ENCODE peak calls at places on chromosomes 6 and 20, in nine cellular contexts. One of them, this sample, is unnamed.

GRCh38 chr6:14888575-14889000 is 357.3 kb upstream of the JARID2 start:
- DNase-seq in CD8-positive, alpha-beta memory T cell: no peak
- DNase-seq in putamen: no peak
- DNase-seq in stimulated activated CD4-positive, alpha-beta T cell treated with anti-CD3 and anti-CD28 coated beads, Interleukin-1b, Interleukin-23, amount 100 ng/mL, for 4 hours: no peak
- DNase-seq in T-cell: no peak
- DNase-seq in NB4: no peak
- DNase-seq in left ventricle myocardium superior: peak; percentile 71
- DNase-seq in AG04450: no peak
- DNase-seq in activated T-cell treated with anti-CD3 and anti-CD28 coated beads, Interleukin-2, amount 50 U/mL, for 72 hours: no peak
- DNase-seq in this sample: no peak

GRCh38 chr6:2197984-2198383 is 47.4 kb downstream of the GMDS start:
- DNase-seq in CD8-positive, alpha-beta memory T cell: no peak
- DNase-seq in putamen: no peak
- DNase-seq in stimulated activated CD4-positive, alpha-beta T cell treated with anti-CD3 and anti-CD28 coated beads, Interleukin-1b, Interleukin-23, amount 100 ng/mL, for 4 hours: no peak
- DNase-seq in T-cell: no peak
- DNase-seq in NB4: no peak
- DNase-seq in left ventricle myocardium superior: no peak
- DNase-seq in AG04450: no peak
- DNase-seq in activated T-cell treated with anti-CD3 and anti-CD28 coated beads, Interleukin-2, amount 50 U/mL, for 72 hours: no peak
- DNase-seq in this sample: no peak

GRCh38 chr6:152221806-152222628 is 414.5 kb downstream of the ESR1 start:
- DNase-seq in CD8-positive, alpha-beta memory T cell: no peak
- DNase-seq in putamen: no peak
- DNase-seq in stimulated activated CD4-positive, alpha-beta T cell treated with anti-CD3 and anti-CD28 coated beads, Interleukin-1b, Interleukin-23, amount 100 ng/mL, for 4 hours: no peak
- DNase-seq in T-cell: no peak
- DNase-seq in NB4: no peak
- DNase-seq in left ventricle myocardium superior: no peak
- DNase-seq in AG04450: no peak
- DNase-seq in activated T-cell treated with anti-CD3 and anti-CD28 coated beads, Interleukin-2, amount 50 U/mL, for 72 hours: no peak
- DNase-seq in this sample: no peak

GRCh38 chr6:89032599-89032998 is 48.0 kb upstream of the PNRC1 start:
- DNase-seq in CD8-positive, alpha-beta memory T cell: no peak
- DNase-seq in putamen: no peak
- DNase-seq in stimulated activated CD4-positive, alpha-beta T cell treated with anti-CD3 and anti-CD28 coated beads, Interleukin-1b, Interleukin-23, amount 100 ng/mL, for 4 hours: no peak
- DNase-seq in T-cell: no peak
- DNase-seq in NB4: no peak
- DNase-seq in left ventricle myocardium superior: no peak
- DNase-seq in AG04450: no peak
- DNase-seq in activated T-cell treated with anti-CD3 and anti-CD28 coated beads, Interleukin-2, amount 50 U/mL, for 72 hours: no peak
- DNase-seq in this sample: no peak

GRCh38 chr6:22042713-22043112 is 254.1 kb downstream of the PRL start:
- DNase-seq in CD8-positive, alpha-beta memory T cell: no peak
- DNase-seq in putamen: no peak
- DNase-seq in stimulated activated CD4-positive, alpha-beta T cell treated with anti-CD3 and anti-CD28 coated beads, Interleukin-1b, Interleukin-23, amount 100 ng/mL, for 4 hours: no peak
- DNase-seq in T-cell: no peak
- DNase-seq in NB4: no peak
- DNase-seq in left ventricle myocardium superior: peak; percentile 39
- DNase-seq in AG04450: no peak
- DNase-seq in activated T-cell treated with anti-CD3 and anti-CD28 coated beads, Interleukin-2, amount 50 U/mL, for 72 hours: no peak
- DNase-seq in this sample: no peak

GRCh38 chr6:7624781-7625710 is 35.0 kb downstream of the SNRNP48 start:
- DNase-seq in CD8-positive, alpha-beta memory T cell: no peak
- DNase-seq in putamen: no peak
- DNase-seq in stimulated activated CD4-positive, alpha-beta T cell treated with anti-CD3 and anti-CD28 coated beads, Interleukin-1b, Interleukin-23, amount 100 ng/mL, for 4 hours: no peak
- DNase-seq in T-cell: no peak
- DNase-seq in NB4: peak; percentile 67
- DNase-seq in left ventricle myocardium superior: no peak
- DNase-seq in AG04450: no peak
- DNase-seq in activated T-cell treated with anti-CD3 and anti-CD28 coated beads, Interleukin-2, amount 50 U/mL, for 72 hours: no peak
- DNase-seq in this sample: no peak

GRCh38 chr6:16723833-16724232 is 37.4 kb downstream of the ATXN1 start:
- DNase-seq in CD8-positive, alpha-beta memory T cell: no peak
- DNase-seq in putamen: no peak
- DNase-seq in stimulated activated CD4-positive, alpha-beta T cell treated with anti-CD3 and anti-CD28 coated beads, Interleukin-1b, Interleukin-23, amount 100 ng/mL, for 4 hours: no peak
- DNase-seq in T-cell: no peak
- DNase-seq in NB4: peak; percentile 38
- DNase-seq in left ventricle myocardium superior: no peak
- DNase-seq in AG04450: peak; percentile 87
- DNase-seq in activated T-cell treated with anti-CD3 and anti-CD28 coated beads, Interleukin-2, amount 50 U/mL, for 72 hours: no peak
- DNase-seq in this sample: no peak

GRCh38 chr6:106293113-106293512 is 32.4 kb downstream of the ATG5 start:
- DNase-seq in CD8-positive, alpha-beta memory T cell: no peak
- DNase-seq in putamen: no peak
- DNase-seq in stimulated activated CD4-positive, alpha-beta T cell treated with anti-CD3 and anti-CD28 coated beads, Interleukin-1b, Interleukin-23, amount 100 ng/mL, for 4 hours: no peak
- DNase-seq in T-cell: no peak
- DNase-seq in NB4: no peak
- DNase-seq in left ventricle myocardium superior: no peak
- DNase-seq in AG04450: no peak
- DNase-seq in activated T-cell treated with anti-CD3 and anti-CD28 coated beads, Interleukin-2, amount 50 U/mL, for 72 hours: no peak
- DNase-seq in this sample: no peak

GRCh38 chr6:31871068-31871659 is 7.6 kb downstream of the SLC44A4 start:
- DNase-seq in CD8-positive, alpha-beta memory T cell: no peak
- DNase-seq in putamen: no peak
- DNase-seq in stimulated activated CD4-positive, alpha-beta T cell treated with anti-CD3 and anti-CD28 coated beads, Interleukin-1b, Interleukin-23, amount 100 ng/mL, for 4 hours: no peak
- DNase-seq in T-cell: no peak
- DNase-seq in NB4: no peak
- DNase-seq in left ventricle myocardium superior: no peak
- DNase-seq in AG04450: peak; percentile 3
- DNase-seq in activated T-cell treated with anti-CD3 and anti-CD28 coated beads, Interleukin-2, amount 50 U/mL, for 72 hours: no peak
- DNase-seq in this sample: no peak

GRCh38 chr6:142884214-142885035 is 60.6 kb downstream of the HIVEP2 start:
- DNase-seq in CD8-positive, alpha-beta memory T cell: no peak
- DNase-seq in putamen: no peak
- DNase-seq in stimulated activated CD4-positive, alpha-beta T cell treated with anti-CD3 and anti-CD28 coated beads, Interleukin-1b, Interleukin-23, amount 100 ng/mL, for 4 hours: no peak
- DNase-seq in T-cell: no peak
- DNase-seq in NB4: no peak
- DNase-seq in left ventricle myocardium superior: no peak
- DNase-seq in AG04450: no peak
- DNase-seq in activated T-cell treated with anti-CD3 and anti-CD28 coated beads, Interleukin-2, amount 50 U/mL, for 72 hours: no peak
- DNase-seq in this sample: no peak

GRCh38 chr6:112983741-112984221 is 636.7 kb downstream of the RFPL4B start:
- DNase-seq in CD8-positive, alpha-beta memory T cell: no peak
- DNase-seq in putamen: no peak
- DNase-seq in stimulated activated CD4-positive, alpha-beta T cell treated with anti-CD3 and anti-CD28 coated beads, Interleukin-1b, Interleukin-23, amount 100 ng/mL, for 4 hours: no peak
- DNase-seq in T-cell: no peak
- DNase-seq in NB4: no peak
- DNase-seq in left ventricle myocardium superior: no peak
- DNase-seq in AG04450: no peak
- DNase-seq in activated T-cell treated with anti-CD3 and anti-CD28 coated beads, Interleukin-2, amount 50 U/mL, for 72 hours: no peak
- DNase-seq in this sample: no peak

GRCh38 chr6:62371840-62372239 is 85.8 kb upstream of the KHDRBS2 start:
- DNase-seq in CD8-positive, alpha-beta memory T cell: no peak
- DNase-seq in putamen: no peak
- DNase-seq in stimulated activated CD4-positive, alpha-beta T cell treated with anti-CD3 and anti-CD28 coated beads, Interleukin-1b, Interleukin-23, amount 100 ng/mL, for 4 hours: no peak
- DNase-seq in T-cell: no peak
- DNase-seq in NB4: no peak
- DNase-seq in left ventricle myocardium superior: no peak
- DNase-seq in AG04450: no peak
- DNase-seq in activated T-cell treated with anti-CD3 and anti-CD28 coated beads, Interleukin-2, amount 50 U/mL, for 72 hours: no peak
- DNase-seq in this sample: no peak

GRCh38 chr6:159440907-159441703 is 251.9 kb downstream of the SOD2 start:
- DNase-seq in CD8-positive, alpha-beta memory T cell: no peak
- DNase-seq in putamen: no peak
- DNase-seq in stimulated activated CD4-positive, alpha-beta T cell treated with anti-CD3 and anti-CD28 coated beads, Interleukin-1b, Interleukin-23, amount 100 ng/mL, for 4 hours: no peak
- DNase-seq in T-cell: no peak
- DNase-seq in NB4: no peak
- DNase-seq in left ventricle myocardium superior: no peak
- DNase-seq in AG04450: no peak
- DNase-seq in activated T-cell treated with anti-CD3 and anti-CD28 coated beads, Interleukin-2, amount 50 U/mL, for 72 hours: no peak
- DNase-seq in this sample: no peak

GRCh38 chr20:25136643-25137559 is 55.0 kb upstream of the VSX1 start:
- DNase-seq in CD8-positive, alpha-beta memory T cell: no peak
- DNase-seq in putamen: peak; percentile 76
- DNase-seq in stimulated activated CD4-positive, alpha-beta T cell treated with anti-CD3 and anti-CD28 coated beads, Interleukin-1b, Interleukin-23, amount 100 ng/mL, for 4 hours: no peak
- DNase-seq in T-cell: no peak
- DNase-seq in NB4: no peak
- DNase-seq in left ventricle myocardium superior: peak; percentile 83
- DNase-seq in AG04450: peak; percentile 68
- DNase-seq in activated T-cell treated with anti-CD3 and anti-CD28 coated beads, Interleukin-2, amount 50 U/mL, for 72 hours: no peak
- DNase-seq in this sample: no peak

GRCh38 chr6:126682440-126682839 is 342.5 kb downstream of the CENPW start:
- DNase-seq in CD8-positive, alpha-beta memory T cell: no peak
- DNase-seq in putamen: no peak
- DNase-seq in stimulated activated CD4-positive, alpha-beta T cell treated with anti-CD3 and anti-CD28 coated beads, Interleukin-1b, Interleukin-23, amount 100 ng/mL, for 4 hours: no peak
- DNase-seq in T-cell: no peak
- DNase-seq in NB4: peak; percentile 16
- DNase-seq in left ventricle myocardium superior: no peak
- DNase-seq in AG04450: no peak
- DNase-seq in activated T-cell treated with anti-CD3 and anti-CD28 coated beads, Interleukin-2, amount 50 U/mL, for 72 hours: no peak
- DNase-seq in this sample: no peak

GRCh38 chr6:37483917-37484785 is 15.5 kb downstream of the CCDC167 start:
- DNase-seq in CD8-positive, alpha-beta memory T cell: peak; percentile 71
- DNase-seq in putamen: peak; percentile 29
- DNase-seq in stimulated activated CD4-positive, alpha-beta T cell treated with anti-CD3 and anti-CD28 coated beads, Interleukin-1b, Interleukin-23, amount 100 ng/mL, for 4 hours: peak; percentile 72
- DNase-seq in T-cell: peak; percentile 50
- DNase-seq in NB4: peak; percentile 59
- DNase-seq in left ventricle myocardium superior: peak; percentile 80
- DNase-seq in AG04450: no peak
- DNase-seq in activated T-cell treated with anti-CD3 and anti-CD28 coated beads, Interleukin-2, amount 50 U/mL, for 72 hours: peak; percentile 73
- DNase-seq in this sample: no peak

GRCh38 chr6:117142145-117142544 is 123.2 kb upstream of the VGLL2 start:
- DNase-seq in CD8-positive, alpha-beta memory T cell: no peak
- DNase-seq in putamen: no peak
- DNase-seq in stimulated activated CD4-positive, alpha-beta T cell treated with anti-CD3 and anti-CD28 coated beads, Interleukin-1b, Interleukin-23, amount 100 ng/mL, for 4 hours: no peak
- DNase-seq in T-cell: no peak
- DNase-seq in NB4: no peak
- DNase-seq in left ventricle myocardium superior: no peak
- DNase-seq in AG04450: no peak
- DNase-seq in activated T-cell treated with anti-CD3 and anti-CD28 coated beads, Interleukin-2, amount 50 U/mL, for 72 hours: no peak
- DNase-seq in this sample: no peak

GRCh38 chr6:110041830-110042229 is 63.7 kb downstream of the GPR6 start:
- DNase-seq in CD8-positive, alpha-beta memory T cell: no peak
- DNase-seq in putamen: no peak
- DNase-seq in stimulated activated CD4-positive, alpha-beta T cell treated with anti-CD3 and anti-CD28 coated beads, Interleukin-1b, Interleukin-23, amount 100 ng/mL, for 4 hours: no peak
- DNase-seq in T-cell: no peak
- DNase-seq in NB4: no peak
- DNase-seq in left ventricle myocardium superior: no peak
- DNase-seq in AG04450: no peak
- DNase-seq in activated T-cell treated with anti-CD3 and anti-CD28 coated beads, Interleukin-2, amount 50 U/mL, for 72 hours: no peak
- DNase-seq in this sample: no peak

GRCh38 chr20:32789896-32790750 is 27.9 kb downstream of the DNMT3B start:
- DNase-seq in CD8-positive, alpha-beta memory T cell: peak; percentile 50
- DNase-seq in putamen: peak; percentile 72
- DNase-seq in stimulated activated CD4-positive, alpha-beta T cell treated with anti-CD3 and anti-CD28 coated beads, Interleukin-1b, Interleukin-23, amount 100 ng/mL, for 4 hours: peak; percentile 67
- DNase-seq in T-cell: peak; percentile 49
- DNase-seq in NB4: peak; percentile 77
- DNase-seq in left ventricle myocardium superior: peak; percentile 82
- DNase-seq in AG04450: peak; percentile 41
- DNase-seq in activated T-cell treated with anti-CD3 and anti-CD28 coated beads, Interleukin-2, amount 50 U/mL, for 72 hours: peak; percentile 74
- DNase-seq in this sample: peak; percentile 33

GRCh38 chr6:31945507-31946369 is at the start of gene CFB:
- DNase-seq in CD8-positive, alpha-beta memory T cell: no peak
- DNase-seq in putamen: no peak
- DNase-seq in stimulated activated CD4-positive, alpha-beta T cell treated with anti-CD3 and anti-CD28 coated beads, Interleukin-1b, Interleukin-23, amount 100 ng/mL, for 4 hours: no peak
- DNase-seq in T-cell: no peak
- DNase-seq in NB4: no peak
- DNase-seq in left ventricle myocardium superior: peak; percentile 73
- DNase-seq in AG04450: peak; percentile 46
- DNase-seq in activated T-cell treated with anti-CD3 and anti-CD28 coated beads, Interleukin-2, amount 50 U/mL, for 72 hours: no peak
- DNase-seq in this sample: peak; percentile 65

GRCh38 chr20:41800040-41800439 is 181.9 kb upstream of the CHD6 start:
- DNase-seq in CD8-positive, alpha-beta memory T cell: no peak
- DNase-seq in putamen: no peak
- DNase-seq in stimulated activated CD4-positive, alpha-beta T cell treated with anti-CD3 and anti-CD28 coated beads, Interleukin-1b, Interleukin-23, amount 100 ng/mL, for 4 hours: no peak
- DNase-seq in T-cell: no peak
- DNase-seq in NB4: no peak
- DNase-seq in left ventricle myocardium superior: no peak
- DNase-seq in AG04450: no peak
- DNase-seq in activated T-cell treated with anti-CD3 and anti-CD28 coated beads, Interleukin-2, amount 50 U/mL, for 72 hours: no peak
- DNase-seq in this sample: no peak

GRCh38 chr6:165183496-165184140 is 125.8 kb downstream of the C6orf118 start:
- DNase-seq in CD8-positive, alpha-beta memory T cell: no peak
- DNase-seq in putamen: no peak
- DNase-seq in stimulated activated CD4-positive, alpha-beta T cell treated with anti-CD3 and anti-CD28 coated beads, Interleukin-1b, Interleukin-23, amount 100 ng/mL, for 4 hours: no peak
- DNase-seq in T-cell: no peak
- DNase-seq in NB4: peak; percentile 96
- DNase-seq in left ventricle myocardium superior: no peak
- DNase-seq in AG04450: no peak
- DNase-seq in activated T-cell treated with anti-CD3 and anti-CD28 coated beads, Interleukin-2, amount 50 U/mL, for 72 hours: no peak
- DNase-seq in this sample: no peak

GRCh38 chr6:124753562-124753961 is 208.7 kb upstream of the RNF217 start:
- DNase-seq in CD8-positive, alpha-beta memory T cell: no peak
- DNase-seq in putamen: no peak
- DNase-seq in stimulated activated CD4-positive, alpha-beta T cell treated with anti-CD3 and anti-CD28 coated beads, Interleukin-1b, Interleukin-23, amount 100 ng/mL, for 4 hours: no peak
- DNase-seq in T-cell: no peak
- DNase-seq in NB4: no peak
- DNase-seq in left ventricle myocardium superior: no peak
- DNase-seq in AG04450: no peak
- DNase-seq in activated T-cell treated with anti-CD3 and anti-CD28 coated beads, Interleukin-2, amount 50 U/mL, for 72 hours: no peak
- DNase-seq in this sample: no peak

This sample was measured in omental fat pad.